ENCODE peak calls at places on chromosomes 7 and 10, in ten cellular contexts. K is WTC11; J is stimulated activated CD4-positive, alpha-beta T cell treated with anti-CD3 and anti-CD28 coated beads, Interleukin-12 subunit alpha, Interleukin-12 subunit beta, amount 100 ng/mL, for 4 hours; Q is lower leg skin; P is NCI-H1694; C is neural progenitor cell; M is C1 segment of cervical spinal cord; H is stimulated activated CD8-positive, alpha-beta memory T cell treated with anti-CD3 and anti-CD28 coated beads, Interleukin-12 subunit alpha, Interleukin-12 subunit beta, amount 100 ng/mL, for 4 hours; Z is nucleus accumbens; L is central memory CD8-positive, alpha-beta T cell. V is an unnamed sample.

GRCh38 chr7:106110885-106111670 is 1.0 kb downstream of the SYPL1 start:
- DNase-seq in K (no peak), J (no peak), Q (no peak), P (no peak), C (peak), M (no peak), H (no peak), Z (no peak), L (no peak), V (no peak)

GRCh38 chr10:33334839-33335549 is 527 bp upstream of the NRP1 start:
- DNase-seq in K (peak), J (peak), Q (peak), P (peak), C (peak), M (no peak), H (no peak), Z (peak), L (no peak), V (peak)

GRCh38 chr10:104750306-104750705 is 109.2 kb downstream of the SORCS3 start:
- DNase-seq in K (no peak), J (no peak), Q (no peak), P (no peak), C (peak), M (no peak), H (no peak), Z (no peak), L (no peak), V (no peak)

GRCh38 chr10:98534046-98534445 is 87.3 kb upstream of the HPS1 start:
- DNase-seq in K (no peak), J (no peak), Q (no peak), P (no peak), C (no peak), M (no peak), H (no peak), Z (no peak), L (no peak), V (no peak)

GRCh38 chr7:137360087-137360679 is 16.6 kb upstream of the PTN start:
- DNase-seq in K (no peak), J (no peak), Q (no peak), P (no peak), C (peak), M (no peak), H (no peak), Z (no peak), L (no peak), V (no peak)

GRCh38 chr7:124276005-124276606 is 243.2 kb upstream of the TMEM229A start:
- DNase-seq in K (peak), J (no peak), Q (no peak), P (peak), C (peak), M (no peak), H (no peak), Z (no peak), L (no peak), V (no peak)

GRCh38 chr7:108055541-108056135 is 52.7 kb upstream of the LAMB1 start:
- DNase-seq in K (no peak), J (no peak), Q (no peak), P (no peak), C (peak), M (no peak), H (no peak), Z (no peak), L (no peak), V (no peak)

GRCh38 chr7:29350351-29350750 is 155.8 kb downstream of the CHN2 start:
- DNase-seq in K (no peak), J (no peak), Q (no peak), P (no peak), C (no peak), M (no peak), H (no peak), Z (no peak), L (no peak), V (no peak)

GRCh38 chr10:28580825-28581224 is 47.9 kb downstream of the WAC start:
- DNase-seq in K (no peak), J (no peak), Q (no peak), P (no peak), C (no peak), M (no peak), H (no peak), Z (no peak), L (no peak), V (no peak)

GRCh38 chr7:105996860-105997737 is 34.0 kb downstream of the CDHR3 start:
- DNase-seq in K (no peak), J (no peak), Q (no peak), P (no peak), C (no peak), M (no peak), H (no peak), Z (no peak), L (no peak), V (no peak)